ENCODE peak calls at places on chromosomes 2 and 18, in ten cellular contexts. Q is right cardiac atrium; M is activated CD8-positive, alpha-beta memory T cell treated with anti-CD3 and anti-CD28 coated beads, Interleukin-2, amount 10 ng/mL, durations not matched to agents 7 days and 5 days; J is NCI-H1417; S is PC-9; U is germinal center; W is HT1080; F is left ventricle myocardium inferior; H is OCI-M1; L is SW 1271. X is an unnamed sample.

GRCh38 chr2:212392048-212392447 is 146.6 kb downstream of the ERBB4 start:
- DNase-seq in Q (no peak), W (peak), L (no peak), M (no peak), H (no peak), U (no peak), F (no peak), S (no peak), J (no peak), X (no peak)

GRCh38 chr2:174166261-174166660 is 82.1 kb downstream of the OLA1 start:
- DNase-seq in Q (no peak), W (no peak), J (no peak), U (no peak), S (no peak), H (no peak), M (no peak), F (no peak), L (no peak), X (no peak)

GRCh38 chr2:216555274-216555673 is 56.6 kb downstream of the RPL37A start:
- DNase-seq in L (no peak), F (peak), Q (peak), U (no peak), M (no peak), H (no peak), W (peak), S (no peak), J (no peak), X (peak)

GRCh38 chr2:26178746-26179436 is 6.0 kb downstream of the GAREM2 start:
- DNase-seq in L (no peak), J (peak), H (no peak), S (no peak), M (no peak), W (no peak), F (peak), U (no peak), Q (peak), X (peak)

GRCh38 chr2:110173523-110173922 is 31.3 kb downstream of the NPHP1 start:
- DNase-seq in S (peak), L (no peak), W (peak), J (no peak), F (no peak), H (peak), U (no peak), M (no peak), Q (no peak), X (no peak)

GRCh38 chr2:127411609-127412370 is 6.4 kb upstream of the PROC start:
- DNase-seq in W (no peak), J (no peak), S (peak), Q (no peak), M (no peak), L (no peak), U (no peak), F (no peak), H (peak), X (no peak)

GRCh38 chr18:36176177-36176584 is 11.1 kb upstream of the MOCOS start:
- DNase-seq in W (peak), Q (no peak), F (no peak), U (no peak), M (no peak), S (no peak), J (no peak), H (no peak), L (no peak), X (no peak)

GRCh38 chr2:218959761-218960195 is 312 bp downstream of the CDK5R2 start:
- DNase-seq in J (no peak), M (peak), Q (no peak), S (no peak), U (no peak), F (no peak), H (no peak), W (no peak), L (no peak), X (no peak)

GRCh38 chr2:287471-287885 is 413 bp downstream of the ALKAL2 start:
- DNase-seq in H (no peak), Q (no peak), F (no peak), L (no peak), J (peak), M (no peak), S (no peak), W (no peak), U (peak), X (no peak)

GRCh38 chr18:39274535-39274934 is 1708.9 kb upstream of the CELF4 start:
- DNase-seq in S (no peak), U (no peak), H (no peak), Q (no peak), J (no peak), L (no peak), F (no peak), W (peak), M (no peak), X (no peak)

GRCh38 chr2:71552356-71552755 is 99.0 kb downstream of the DYSF start:
- DNase-seq in F (no peak), Q (no peak), M (no peak), L (no peak), H (no peak), U (no peak), J (no peak), W (no peak), S (no peak), X (no peak)

GRCh38 chr18:31213641-31214040 is 51.0 kb upstream of the DSC1 start:
- DNase-seq in W (no peak), S (no peak), H (no peak), L (no peak), J (no peak), U (no peak), F (no peak), M (no peak), Q (no peak), X (no peak)

GRCh38 chr18:23401400-23402347 is 51.4 kb upstream of the RIOK3 start:
- DNase-seq in H (no peak), F (no peak), L (peak), W (peak), Q (no peak), J (peak), M (no peak), U (no peak), S (peak), X (no peak)

GRCh38 chr18:63177822-63178525 is 141.6 kb downstream of the BCL2 start:
- DNase-seq in F (no peak), M (no peak), L (no peak), U (no peak), S (no peak), H (no peak), J (no peak), Q (peak), W (no peak), X (peak)

GRCh38 chr2:218400167-218400929 is 680 bp downstream of the CTDSP1 start:
- DNase-seq in J (peak), H (peak), W (no peak), M (peak), Q (peak), F (peak), L (no peak), S (no peak), U (peak), X (peak)

GRCh38 chr2:33212151-33212550 is 264.3 kb upstream of the RASGRP3 start:
- DNase-seq in S (no peak), M (no peak), W (peak), U (no peak), Q (no peak), H (no peak), F (no peak), L (no peak), J (no peak), X (no peak)

GRCh38 chr2:239496700-239497099 is 95.9 kb upstream of the HDAC4 start:
- DNase-seq in W (peak), S (no peak), J (no peak), F (no peak), U (no peak), L (no peak), M (no peak), H (peak), Q (no peak), X (no peak)

GRCh38 chr18:26854292-26854881 is 11.1 kb downstream of the AQP4 start:
- DNase-seq in J (no peak), L (no peak), S (no peak), U (no peak), F (no peak), H (no peak), W (no peak), Q (no peak), M (no peak), X (no peak)

GRCh38 chr2:25043241-25043867 is 1.5 kb downstream of the EFR3B start:
- DNase-seq in F (no peak), J (peak), L (no peak), S (peak), U (no peak), W (peak), Q (no peak), H (no peak), M (peak), X (no peak)

GRCh38 chr2:2016912-2017311 is 272.6 kb upstream of the PXDN start:
- DNase-seq in M (no peak), U (no peak), L (no peak), S (no peak), W (no peak), Q (no peak), H (no peak), J (peak), F (no peak), X (no peak)

GRCh38 chr2:223247136-223247535 is 195.1 kb downstream of the KCNE4 start:
- DNase-seq in W (peak), Q (no peak), L (no peak), M (no peak), S (no peak), J (peak), U (no peak), F (no peak), H (peak), X (no peak)

GRCh38 chr2:170715932-170716777 is 1.0 kb downstream of the SP5 start:
- DNase-seq in M (no peak), Q (no peak), S (no peak), W (no peak), H (no peak), L (no peak), U (no peak), J (no peak), F (no peak), X (no peak)

X was measured in Right ventricle myocardium superior.